ENCODE peak calls at places on chromosomes 5 and 9, in five cellular contexts. F is K562, J is HCT116, V is HepG2, G is A549. D is an unnamed sample.

GRCh38 chr5:139149477-139150199 is 48.5 kb downstream of the SIL1 start:
- DNase-seq in V (no peak), G (no peak), J (no peak), F (no peak), D (peak)

GRCh38 chr5:62475072-62475471 is 62.5 kb downstream of the IPO11 start:
- DNase-seq in V (no peak), J (peak), F (no peak), G (peak), D (peak)

GRCh38 chr5:28809811-28810750 is 1771.7 kb upstream of the CDH9 start:
- DNase-seq in J (no peak), F (peak), V (no peak), G (no peak), D (no peak)

GRCh38 chr5:142697846-142698245 is 12.0 kb upstream of the FGF1 start:
- DNase-seq in F (no peak), G (no peak), V (no peak), J (no peak), D (no peak)

GRCh38 chr5:9284781-9285307 is 261.0 kb downstream of the SEMA5A start:
- DNase-seq in J (no peak), G (no peak), F (no peak), V (no peak), D (no peak)

GRCh38 chr9:78676623-78677022 is 379.7 kb downstream of the PSAT1 start:
- DNase-seq in F (no peak), J (no peak), V (no peak), G (no peak), D (no peak)

GRCh38 chr5:78929833-78930232 is 55.3 kb downstream of the ARSB start:
- DNase-seq in F (no peak), V (peak), G (no peak), J (no peak), D (no peak)

GRCh38 chr5:42951847-42952411 is 88.2 kb downstream of the ANXA2R start:
- DNase-seq in J (no peak), G (no peak), F (no peak), V (no peak), D (no peak)

GRCh38 chr5:106152569-106152968 is 1518.2 kb downstream of the EFNA5 start:
- DNase-seq in J (no peak), F (no peak), G (no peak), V (no peak), D (no peak)

GRCh38 chr5:172763120-172763464 is 7.9 kb downstream of the DUSP1 start:
- DNase-seq in V (no peak), F (no peak), J (no peak), G (no peak), D (no peak)

GRCh38 chr9:114551750-114552685 is 35.6 kb upstream of the ATP6V1G1 start:
- DNase-seq in G (peak), V (peak), F (peak), J (peak), D (peak)
- TF ChIP-seq MAX in G (peak), V (no peak), F (no peak), J (no peak), D (no peak)

GRCh38 chr5:124660229-124661093 is 86.0 kb downstream of the ZNF608 start:
- DNase-seq in V (no peak), J (no peak), F (no peak), G (peak), D (no peak)
- H3K4me3 ChIP-seq in V (peak), J (no peak), F (no peak), G (peak), D (no peak)

DNA sequence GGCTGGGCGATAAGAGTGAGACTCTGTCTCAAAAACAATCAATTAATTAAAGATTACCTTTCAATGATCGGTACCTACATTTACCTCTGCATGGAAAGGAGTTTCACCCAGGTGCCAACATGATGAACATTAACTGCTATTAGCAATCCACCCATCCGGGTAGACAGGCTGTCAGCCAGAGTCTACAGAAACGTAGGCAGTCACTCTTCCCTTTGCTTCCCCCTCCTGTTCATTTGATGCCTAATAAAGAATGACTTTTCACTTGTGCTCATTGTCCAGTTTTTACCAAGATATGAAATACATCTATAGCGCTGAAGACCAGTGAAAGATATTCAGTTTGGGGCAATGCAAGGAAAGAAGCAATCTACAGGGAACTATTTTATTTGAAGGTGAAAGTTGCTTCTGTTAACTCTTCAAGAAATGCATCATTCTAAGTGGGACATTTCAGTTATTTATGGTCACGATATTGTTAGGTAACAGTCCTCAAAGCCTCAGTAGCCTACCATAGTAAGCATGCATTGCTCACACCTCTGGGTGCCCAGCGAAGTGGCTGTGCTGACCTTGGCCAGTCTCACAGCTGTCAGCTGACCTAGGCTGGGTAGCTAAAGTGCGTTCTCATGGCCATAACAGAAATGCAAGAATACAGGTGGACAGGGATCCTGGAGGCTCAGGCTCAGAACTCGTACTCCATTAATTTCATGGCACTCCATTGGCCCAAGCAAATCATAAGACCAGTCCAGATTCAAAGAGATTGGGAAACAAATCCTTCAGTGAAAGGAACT is 87.2 kb upstream of the DMRT1 start:
- DNase-seq in J (no peak), V (no peak), G (no peak), F (no peak), D (peak)
- TF ChIP-seq CTCF in J (no peak), V (no peak), G (no peak), F (no peak), D (no peak)

GRCh38 chr5:128083811-128084227 is 253 bp downstream of the SLC12A2 start:
- DNase-seq in V (peak), G (no peak), F (no peak), J (no peak), D (no peak)

GRCh38 chr5:128084228-128085167 is 932 bp downstream of the SLC12A2 start:
- DNase-seq in F (peak), J (no peak), G (no peak), V (no peak), D (peak)

GRCh38 chr5:128083033-128083810 is at the start of gene SLC12A2:
- DNase-seq in V (peak), F (peak), J (peak), G (peak), D (peak)

GRCh38 chr5:128081111-128081865 is 2.3 kb upstream of the SLC12A2 start:
- DNase-seq in J (peak), G (peak), V (no peak), F (peak), D (no peak)

DNA sequence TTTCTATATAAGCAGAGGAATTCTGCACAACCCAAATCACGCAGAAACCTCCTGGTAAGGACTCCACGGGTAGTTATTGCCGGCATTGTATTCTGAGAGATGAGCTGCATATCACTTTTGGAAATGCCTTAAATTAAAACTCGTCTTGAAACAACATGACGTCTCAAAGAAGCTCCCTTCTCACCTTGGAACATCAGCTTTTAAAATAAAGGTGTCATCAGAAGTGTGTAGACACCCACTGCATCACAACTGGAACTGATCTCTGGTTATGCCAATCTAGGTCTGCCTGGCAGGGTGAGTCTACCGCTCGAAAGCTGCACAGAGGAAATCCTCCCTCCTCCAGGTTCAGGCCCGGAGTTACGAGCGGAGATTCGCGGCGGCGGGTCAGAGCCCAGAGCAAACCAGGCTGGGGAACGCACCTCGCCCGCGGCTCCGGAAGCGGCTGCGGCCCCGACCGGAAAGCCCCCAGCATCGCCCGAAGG is 974 bp upstream of the SLC12A2 start:
- DNase-seq in G (no peak), J (peak), V (no peak), F (no peak), D (no peak)
- TF ChIP-seq MAX in G (no peak), J (no peak), V (no peak), F (no peak), D (no peak)

GRCh38 chr5:159971514-159971913 is 37.4 kb upstream of the TTC1 start:
- DNase-seq in G (no peak), V (no peak), F (no peak), J (no peak), D (no peak)
- H3K4me3 ChIP-seq in G (no peak), V (no peak), F (no peak), J (no peak), D (no peak)

D was measured in NB4.